ENCODE peak calls at places on chromosomes 16 and 17, in eight cellular contexts. K is CD8-positive, alpha-beta memory T cell; U is T-helper 17 cell; L is stimulated activated CD8-positive, alpha-beta memory T cell treated with anti-CD3 and anti-CD28 coated beads, Interleukin-12 subunit alpha, Interleukin-12 subunit beta, amount 100 ng/mL, for 4 hours; E is stimulated activated CD4-positive, alpha-beta T cell treated with anti-CD3 and anti-CD28 coated beads, TNF-alpha, amount 100 ng/mL, for 48 hours; H is T47D; F is fibroblast of lung; S is SW 1271. R is an unnamed sample.

GRCh38 chr17:62761884-62762283 is 46.2 kb downstream of the MARCHF10 start:
- DNase-seq in K (no peak), U (no peak), L (no peak), E (no peak), H (no peak), F (no peak), S (no peak), R (no peak)

GRCh38 chr16:29784901-29785500 is 5.5 kb upstream of the KIF22 start:
- DNase-seq in K (peak), U (peak), L (peak), E (peak), H (no peak), F (peak), S (no peak), R (peak)

GRCh38 chr16:88810166-88810867 is 1.4 kb downstream of the APRT start:
- DNase-seq in K (no peak), U (no peak), L (no peak), E (no peak), H (peak), F (no peak), S (no peak), R (peak)

GRCh38 chr17:35801583-35802224 is 6.3 kb upstream of the MMP28 start:
- DNase-seq in K (no peak), U (no peak), L (no peak), E (no peak), H (peak), F (peak), S (no peak), R (peak)

GRCh38 chr16:19680972-19681371 is 37.1 kb downstream of the KNOP1 start:
- DNase-seq in K (no peak), U (no peak), L (no peak), E (no peak), H (peak), F (no peak), S (no peak), R (no peak)

GRCh38 chr16:4233431-4233830 is 8.4 kb downstream of the SRL start:
- DNase-seq in K (no peak), U (no peak), L (no peak), E (no peak), H (no peak), F (no peak), S (no peak), R (no peak)

GRCh38 chr17:45338023-45338781 is 21.4 kb upstream of the MAP3K14 start:
- DNase-seq in K (no peak), U (no peak), L (no peak), E (no peak), H (no peak), F (no peak), S (no peak), R (peak)

GRCh38 chr16:86088287-86088686 is 189.3 kb downstream of the IRF8 start:
- DNase-seq in K (no peak), U (no peak), L (no peak), E (no peak), H (no peak), F (no peak), S (no peak), R (no peak)

GRCh38 chr16:81738831-81739496 is 40.1 kb upstream of the PLCG2 start:
- DNase-seq in K (no peak), U (no peak), L (no peak), E (no peak), H (no peak), F (no peak), S (no peak), R (peak)

GRCh38 chr17:20302191-20302917 is 165.0 kb downstream of the LGALS9B start:
- DNase-seq in K (no peak), U (no peak), L (no peak), E (no peak), H (no peak), F (no peak), S (no peak), R (no peak)

GRCh38 chr17:62631086-62631935 is 3.8 kb downstream of the MRC2 start:
- DNase-seq in K (no peak), U (no peak), L (no peak), E (no peak), H (no peak), F (no peak), S (no peak), R (no peak)

GRCh38 chr16:1367486-1368174 is 15.9 kb downstream of the GNPTG start:
- DNase-seq in K (no peak), U (no peak), L (no peak), E (no peak), H (peak), F (no peak), S (no peak), R (peak)

GRCh38 chr16:85448557-85449194 is 164.4 kb upstream of the GSE1 start:
- DNase-seq in K (peak), U (no peak), L (peak), E (no peak), H (peak), F (no peak), S (no peak), R (no peak)

GRCh38 chr16:57123216-57123968 is 31.0 kb downstream of the CPNE2 start:
- DNase-seq in K (peak), U (no peak), L (no peak), E (no peak), H (no peak), F (no peak), S (no peak), R (no peak)

GRCh38 chr17:7837375-7838290 is 3.6 kb downstream of the KDM6B start:
- DNase-seq in K (no peak), U (no peak), L (no peak), E (no peak), H (no peak), F (no peak), S (no peak), R (no peak)

GRCh38 chr16:31179153-31179746 is 689 bp upstream of the FUS start:
- DNase-seq in K (no peak), U (no peak), L (no peak), E (no peak), H (no peak), F (no peak), S (no peak), R (peak)

GRCh38 chr16:77158293-77158692 is 32.7 kb upstream of the MON1B start:
- DNase-seq in K (no peak), U (no peak), L (no peak), E (no peak), H (no peak), F (no peak), S (no peak), R (no peak)

GRCh38 chr16:9366048-9366969 is 274.9 kb downstream of the HAPSTR1 start:
- DNase-seq in K (no peak), U (no peak), L (no peak), E (no peak), H (no peak), F (no peak), S (no peak), R (no peak)

GRCh38 chr17:5354886-5355415 is 64.5 kb downstream of the NUP88 start:
- DNase-seq in K (no peak), U (no peak), L (no peak), E (no peak), H (no peak), F (no peak), S (no peak), R (no peak)

GRCh38 chr16:10086620-10087019 is 95.6 kb downstream of the GRIN2A start:
- DNase-seq in K (no peak), U (no peak), L (no peak), E (no peak), H (no peak), F (no peak), S (no peak), R (no peak)

GRCh38 chr17:79810138-79811027 is 13.5 kb upstream of the CBX8 start:
- DNase-seq in K (peak), U (peak), L (peak), E (peak), H (peak), F (peak), S (no peak), R (peak)

GRCh38 chr17:44921122-44921882 is 6.0 kb upstream of the GFAP start:
- DNase-seq in K (no peak), U (no peak), L (no peak), E (no peak), H (no peak), F (no peak), S (no peak), R (no peak)

GRCh38 chr17:73508057-73508930 is 136.0 kb downstream of the SDK2 start:
- DNase-seq in K (no peak), U (no peak), L (no peak), E (no peak), H (no peak), F (no peak), S (no peak), R (no peak)

GRCh38 chr16:8626946-8627345 is 5.4 kb downstream of the METTL22 start:
- DNase-seq in K (no peak), U (no peak), L (no peak), E (no peak), H (no peak), F (no peak), S (no peak), R (no peak)

GRCh38 chr17:80327518-80327917 is 66.9 kb downstream of the RNF213 start:
- DNase-seq in K (no peak), U (no peak), L (no peak), E (no peak), H (no peak), F (no peak), S (no peak), R (no peak)

GRCh38 chr16:2205967-2206313 is 686 bp downstream of the MLST8 start:
- DNase-seq in K (no peak), U (no peak), L (no peak), E (no peak), H (no peak), F (no peak), S (no peak), R (no peak)

GRCh38 chr16:86834451-86835035 is 256.2 kb downstream of the FOXL1 start:
- DNase-seq in K (no peak), U (no peak), L (no peak), E (no peak), H (peak), F (peak), S (no peak), R (no peak)

GRCh38 chr17:51164911-51165679 is 1.1 kb upstream of the NME2 start:
- DNase-seq in K (no peak), U (no peak), L (no peak), E (no peak), H (no peak), F (no peak), S (no peak), R (peak)

GRCh38 chr16:89442990-89443726 is 47.2 kb downstream of the ANKRD11 start:
- DNase-seq in K (no peak), U (no peak), L (no peak), E (no peak), H (peak), F (peak), S (no peak), R (peak)

GRCh38 chr16:86962259-86962658 is 354.9 kb downstream of the C16orf95 start:
- DNase-seq in K (no peak), U (no peak), L (no peak), E (no peak), H (no peak), F (no peak), S (no peak), R (no peak)